ENCODE peak calls at places on chromosomes 13 and 19, in seven cellular contexts. M is T-helper 2 cell; Y is CD4-positive, alpha-beta T cell; W is coronary artery; C is activated CD4-positive, alpha-beta T cell treated with anti-CD3 and anti-CD28 coated beads, Interleukin-2, amount 10 ng/mL, durations not matched to agents 24 days and 14 days; L is A172; B is MV-4-11. E is an unnamed sample.

GRCh38 chr13:47211106-47211505 is 314.3 kb upstream of the HTR2A start:
- DNase-seq in B (no peak), L (peak; percentile 84), Y (no peak), C (no peak), M (no peak), W (no peak), E (no peak)

GRCh38 chr19:20005741-20006140 is 33.6 kb downstream of the ZNF682 start:
- DNase-seq in W (no peak), M (no peak), C (no peak), B (no peak), L (no peak), Y (no peak), E (no peak)

GRCh38 chr13:102696465-102696864 is 1.6 kb upstream of the METTL21C start:
- DNase-seq in Y (no peak), B (no peak), M (no peak), W (no peak), L (no peak), C (no peak), E (no peak)

GRCh38 chr19:51063664-51064063 is 1.2 kb downstream of the KLK13 start:
- DNase-seq in M (no peak), W (no peak), L (no peak), B (no peak), Y (no peak), C (no peak), E (no peak)

GRCh38 chr19:9148687-9149086 is 8.5 kb downstream of the ZNF317 start:
- DNase-seq in B (no peak), C (no peak), W (no peak), Y (no peak), L (no peak), M (no peak), E (no peak)

GRCh38 chr19:6067975-6068374 is 42.3 kb downstream of the RFX2 start:
- DNase-seq in L (no peak), Y (no peak), W (peak; percentile 67), M (no peak), B (no peak), C (no peak), E (no peak)

GRCh38 chr13:33285420-33286124 is at the start of gene STARD13:
- DNase-seq in W (peak; percentile 98), B (peak; percentile 1), Y (no peak), C (peak; percentile 64), M (no peak), L (peak; percentile 96), E (no peak)

GRCh38 chr19:33348301-33349010 is 25.1 kb upstream of the CEBPG start:
- DNase-seq in W (no peak), L (peak; percentile 69), M (no peak), Y (no peak), C (no peak), B (no peak), E (no peak)

GRCh38 chr19:16769385-16769784 is 49.7 kb downstream of the NWD1 start:
- DNase-seq in Y (no peak), B (no peak), L (no peak), W (no peak), C (no peak), M (no peak), E (no peak)

GRCh38 chr13:113616991-113617749 is 32.6 kb downstream of the TFDP1 start:
- DNase-seq in M (no peak), B (peak; percentile 38), C (no peak), W (no peak), L (no peak), Y (no peak), E (no peak)

GRCh38 chr19:30693179-30693578 is 321.0 kb downstream of the ZNF536 start:
- DNase-seq in W (no peak), B (no peak), L (no peak), C (no peak), M (no peak), Y (no peak), E (no peak)

GRCh38 chr13:113589251-113589960 is 4.9 kb downstream of the TFDP1 start:
- DNase-seq in M (no peak), B (no peak), C (no peak), Y (no peak), W (peak; percentile 58), L (no peak), E (no peak)

GRCh38 chr13:110529522-110530311 is 31.8 kb downstream of the RAB20 start:
- DNase-seq in Y (no peak), W (no peak), L (no peak), B (no peak), C (no peak), M (no peak), E (no peak)

GRCh38 chr19:56084835-56085536 is 36.1 kb downstream of the ZNF787 start:
- DNase-seq in C (no peak), Y (no peak), W (no peak), B (no peak), L (no peak), M (no peak), E (no peak)

GRCh38 chr13:113153810-113154748 is 4.4 kb upstream of the PROZ start:
- DNase-seq in M (peak; percentile 59), Y (peak; percentile 78), C (peak; percentile 87), B (peak; percentile 57), W (peak; percentile 87), L (peak; percentile 43), E (peak; percentile 80)

GRCh38 chr19:40200352-40201099 is 9.3 kb downstream of the MAP3K10 start:
- DNase-seq in Y (no peak), L (peak; percentile 82), B (no peak), C (no peak), M (no peak), W (no peak), E (no peak)

GRCh38 chr19:17758528-17758927 is 7.3 kb downstream of the FCHO1 start:
- DNase-seq in L (no peak), C (no peak), M (no peak), Y (no peak), W (no peak), B (no peak), E (no peak)

GRCh38 chr13:40200273-40200978 is 466.0 kb downstream of the FOXO1 start:
- DNase-seq in C (no peak), M (no peak), B (peak; percentile 44), Y (no peak), W (no peak), L (no peak), E (no peak)

GRCh38 chr19:18433735-18434398 is 4.1 kb downstream of the ISYNA1 start:
- DNase-seq in L (no peak), W (no peak), Y (no peak), B (no peak), C (no peak), M (no peak), E (no peak)

GRCh38 chr19:4361152-4362037 is 18.0 kb downstream of the MPND start:
- DNase-seq in L (peak; percentile 96), M (no peak), Y (no peak), C (no peak), W (no peak), B (no peak), E (no peak)

GRCh38 chr19:45346449-45346848 is 5.9 kb downstream of the KLC3 start:
- DNase-seq in B (no peak), L (no peak), W (no peak), Y (no peak), M (no peak), C (no peak), E (no peak)

GRCh38 chr19:1626417-1627010 is 21.3 kb upstream of the UQCR11 start:
- DNase-seq in Y (no peak), W (no peak), C (no peak), L (no peak), B (peak; percentile 23), M (no peak), E (no peak)

GRCh38 chr19:10871711-10872550 is 578 bp downstream of the CARM1 start:
- DNase-seq in C (peak; percentile 72), W (no peak), M (no peak), Y (peak; percentile 49), L (no peak), B (no peak), E (no peak)

GRCh38 chr19:47315125-47315821 is 5.6 kb downstream of the C5AR1 start:
- DNase-seq in L (peak; percentile 91), Y (no peak), C (no peak), W (no peak), M (no peak), B (peak; percentile 99), E (no peak)

GRCh38 chr19:17684256-17684655 is 3.9 kb downstream of the UNC13A start:
- DNase-seq in C (no peak), B (no peak), M (no peak), W (no peak), Y (no peak), L (no peak), E (no peak)

GRCh38 chr19:36152886-36153525 is 759 bp upstream of the COX7A1 start:
- DNase-seq in W (no peak), M (no peak), Y (no peak), C (no peak), B (no peak), L (no peak), E (no peak)

GRCh38 chr13:38687246-38688229 is 661 bp downstream of the FREM2 start:
- DNase-seq in B (no peak), M (no peak), Y (no peak), L (no peak), W (no peak), C (no peak), E (no peak)

GRCh38 chr13:28355046-28355821 is 139.7 kb downstream of the FLT1 start:
- DNase-seq in L (no peak), Y (no peak), C (no peak), M (no peak), W (no peak), B (no peak), E (no peak)

GRCh38 chr13:91817250-91817649 is 418.8 kb downstream of the GPC5 start:
- DNase-seq in W (no peak), M (no peak), B (no peak), L (peak; percentile 40), Y (no peak), C (no peak), E (no peak)

GRCh38 chr13:99467764-99468163 is 33.5 kb upstream of the TM9SF2 start:
- DNase-seq in Y (no peak), M (no peak), W (no peak), B (no peak), L (peak; percentile 41), C (no peak), E (no peak)

E was measured in T-helper 9 cell.